ENCODE peak calls at places on chromosomes 3 and 15, in five cellular contexts. One of them, this sample, is unnamed.

GRCh38 chr15:71733122-71733521 is 77.2 kb upstream of the NR2E3 start:
- DNase-seq in GM19239: no peak
- DNase-seq in caudate nucleus: no peak
- DNase-seq in COR-L47: no peak
- DNase-seq in fibroblast of pulmonary artery: no peak
- DNase-seq in this sample: no peak

GRCh38 chr15:40633178-40633577 is 39.1 kb downstream of the KNL1 start:
- DNase-seq in GM19239: no peak
- DNase-seq in caudate nucleus: no peak
- DNase-seq in COR-L47: no peak
- DNase-seq in fibroblast of pulmonary artery: peak; percentile 10
- DNase-seq in this sample: peak; percentile 10

GRCh38 chr3:94524102-94524922 is 461.5 kb downstream of the NSUN3 start:
- DNase-seq in GM19239: no peak
- DNase-seq in caudate nucleus: no peak
- DNase-seq in COR-L47: peak; percentile 4
- DNase-seq in fibroblast of pulmonary artery: no peak
- DNase-seq in this sample: no peak

GRCh38 chr3:27914199-27914598 is 192.1 kb upstream of the EOMES start:
- DNase-seq in GM19239: no peak
- DNase-seq in caudate nucleus: no peak
- DNase-seq in COR-L47: no peak
- DNase-seq in fibroblast of pulmonary artery: peak; percentile 7
- DNase-seq in this sample: peak; percentile 21

GRCh38 chr3:52436500-52437106 is 8.3 kb downstream of the SEMA3G start:
- DNase-seq in GM19239: no peak
- DNase-seq in caudate nucleus: no peak
- DNase-seq in COR-L47: no peak
- DNase-seq in fibroblast of pulmonary artery: peak; percentile 85
- DNase-seq in this sample: peak; percentile 70

GRCh38 chr3:41175365-41175764 is 23.9 kb upstream of the CTNNB1 start:
- DNase-seq in GM19239: no peak
- DNase-seq in caudate nucleus: no peak
- DNase-seq in COR-L47: no peak
- DNase-seq in fibroblast of pulmonary artery: no peak
- DNase-seq in this sample: peak; percentile 43

GRCh38 chr3:197520311-197521276 is 35.2 kb downstream of the BDH1 start:
- DNase-seq in GM19239: no peak
- DNase-seq in caudate nucleus: peak; percentile 56
- DNase-seq in COR-L47: peak; percentile 85
- DNase-seq in fibroblast of pulmonary artery: peak; percentile 33
- DNase-seq in this sample: peak; percentile 59

GRCh38 chr15:56629133-56629532 is 104.2 kb downstream of the ZNF280D start:
- DNase-seq in GM19239: no peak
- DNase-seq in caudate nucleus: no peak
- DNase-seq in COR-L47: no peak
- DNase-seq in fibroblast of pulmonary artery: no peak
- DNase-seq in this sample: no peak

GRCh38 chr3:86792316-86792715 is 198.6 kb downstream of the VGLL3 start:
- DNase-seq in GM19239: no peak
- DNase-seq in caudate nucleus: no peak
- DNase-seq in COR-L47: no peak
- DNase-seq in fibroblast of pulmonary artery: peak; percentile 52
- DNase-seq in this sample: peak; percentile 56

GRCh38 chr3:192851821-192852352 is 65.8 kb downstream of the MB21D2 start:
- DNase-seq in GM19239: no peak
- DNase-seq in caudate nucleus: no peak
- DNase-seq in COR-L47: peak; percentile 81
- DNase-seq in fibroblast of pulmonary artery: peak; percentile 87
- DNase-seq in this sample: peak; percentile 76

GRCh38 chr15:93296786-93297500 is 207.9 kb upstream of the RGMA start:
- DNase-seq in GM19239: no peak
- DNase-seq in caudate nucleus: no peak
- DNase-seq in COR-L47: no peak
- DNase-seq in fibroblast of pulmonary artery: no peak
- DNase-seq in this sample: no peak

GRCh38 chr15:88476635-88477038 is 9.1 kb downstream of the MRPS11 start:
- DNase-seq in GM19239: no peak
- DNase-seq in caudate nucleus: no peak
- DNase-seq in COR-L47: peak; percentile 41
- DNase-seq in fibroblast of pulmonary artery: peak; percentile 66
- DNase-seq in this sample: peak; percentile 68